ENCODE peak calls at places on chromosome 18, in eight cellular contexts. J is psoas muscle, L is LoVo, N is fibroblast of mammary gland, I is glomerular endothelial cell, F is hypothalamus, Y is NCI-H1105 treated with DMSO at 0.1 percent for 48 hours, Q is activated T-cell treated with anti-CD3 and anti-CD28 coated beads for 1 hour. V is an unnamed sample.

GRCh38 chr18:75247041-75247551 is 36.5 kb downstream of the TSHZ1 start:
- DNase-seq in J (no peak), L (no peak), F (no peak), I (no peak), N (peak; percentile 80), Y (no peak), Q (no peak), V (peak; percentile 66)

GRCh38 chr18:45014047-45014501 is 333.4 kb downstream of the SETBP1 start:
- DNase-seq in Q (no peak), I (no peak), F (no peak), Y (no peak), L (no peak), N (peak; percentile 83), J (no peak), V (peak; percentile 73)

GRCh38 chr18:70245941-70246537 is 40.6 kb upstream of the RTTN start:
- DNase-seq in J (no peak), I (no peak), F (no peak), Y (no peak), N (no peak), L (no peak), Q (no peak), V (no peak)

GRCh38 chr18:681985-682384 is 24.5 kb downstream of the TYMS start:
- DNase-seq in F (no peak), Y (no peak), L (no peak), N (no peak), Q (no peak), I (no peak), J (no peak), V (no peak)

GRCh38 chr18:48037481-48038271 is 107.2 kb upstream of the SMAD2 start:
- DNase-seq in F (no peak), J (no peak), I (no peak), Q (no peak), Y (peak; percentile 11), L (no peak), N (no peak), V (peak; percentile 23)

GRCh38 chr18:58541137-58541788 is 87.6 kb downstream of the ALPK2 start:
- DNase-seq in Q (no peak), I (no peak), F (no peak), Y (no peak), J (no peak), L (no peak), N (peak; percentile 53), V (peak; percentile 31)

GRCh38 chr18:62863629-62864028 is 148.3 kb downstream of the PHLPP1 start:
- DNase-seq in J (no peak), N (peak; percentile 82), L (peak; percentile 27), I (no peak), Y (no peak), Q (no peak), F (no peak), V (peak; percentile 16)

GRCh38 chr18:61736168-61736567 is 156.6 kb downstream of the RNF152 start:
- DNase-seq in Y (no peak), N (no peak), Q (no peak), L (no peak), F (no peak), I (no peak), J (no peak), V (no peak)

GRCh38 chr18:52334896-52335295 is 5.1 kb upstream of the DCC start:
- DNase-seq in Y (no peak), Q (no peak), J (no peak), I (no peak), F (no peak), L (no peak), N (peak; percentile 81), V (peak; percentile 65)

GRCh38 chr18:2805970-2806943 is 40.5 kb upstream of the EMILIN2 start:
- DNase-seq in Q (no peak), J (no peak), I (no peak), Y (no peak), L (no peak), N (peak; percentile 49), F (no peak), V (peak; percentile 29)

GRCh38 chr18:45677408-45677807 is 46.6 kb upstream of the SLC14A1 start:
- DNase-seq in Q (no peak), L (no peak), J (no peak), Y (no peak), F (no peak), N (no peak), I (no peak), V (no peak)

GRCh38 chr18:79458131-79458838 is 62.6 kb downstream of the NFATC1 start:
- DNase-seq in Y (no peak), I (peak; percentile 87), J (peak; percentile 85), Q (no peak), L (peak; percentile 86), N (peak; percentile 81), F (no peak), V (peak; percentile 93)

GRCh38 chr18:74530584-74530862 is 3.8 kb upstream of the CNDP1 start:
- DNase-seq in I (no peak), Y (no peak), F (no peak), N (no peak), J (no peak), Q (no peak), L (no peak), V (no peak)

GRCh38 chr18:13422541-13423147 is 204.1 kb downstream of the LDLRAD4 start:
- DNase-seq in L (no peak), J (no peak), Q (no peak), N (no peak), F (no peak), Y (no peak), I (no peak), V (no peak)

GRCh38 chr18:3189884-3190283 is 29.9 kb downstream of the MYOM1 start:
- DNase-seq in F (no peak), L (no peak), J (no peak), N (no peak), I (no peak), Y (no peak), Q (no peak), V (no peak)

GRCh38 chr18:8937112-8937641 is 165.3 kb upstream of the NDUFV2 start:
- DNase-seq in L (no peak), Q (no peak), I (no peak), Y (no peak), F (no peak), J (no peak), N (no peak), V (no peak)

GRCh38 chr18:46754661-46755292 is 2.1 kb downstream of the ST8SIA5 start:
- DNase-seq in J (no peak), Q (no peak), Y (no peak), I (no peak), L (no peak), N (no peak), F (no peak), V (no peak)

GRCh38 chr18:13191779-13192178 is 26.8 kb upstream of the LDLRAD4 start:
- DNase-seq in N (no peak), Y (no peak), I (no peak), J (no peak), F (no peak), L (no peak), Q (no peak), V (peak; percentile 18)

GRCh38 chr18:35376393-35376741 is 770 bp downstream of the ZNF396 start:
- DNase-seq in Q (no peak), I (no peak), J (peak; percentile 48), N (no peak), Y (peak; percentile 23), L (no peak), F (no peak), V (no peak)